ENCODE peak calls at places on chromosomes 16 and 17, in four cellular contexts. M is HCT116, T is H1, L is K562. U is an unnamed sample.

GRCh38 chr16:86590501-86591144 is 12.3 kb downstream of the FOXL1 start:
- DNase-seq in M (no peak), T (no peak), L (no peak), U (no peak)

GRCh38 chr17:31802502-31802901 is 56.5 kb downstream of the COPRS start:
- DNase-seq in M (peak), T (no peak), L (peak), U (no peak)

GRCh38 chr16:28974007-28974436 is 556 bp upstream of the SPNS1 start:
- DNase-seq in M (peak), T (peak), L (peak), U (peak)

GRCh38 chr16:87956169-87956770 is 5.0 kb downstream of the BANP start:
- DNase-seq in M (no peak), T (no peak), L (peak), U (no peak)

GRCh38 chr17:40038882-40039513 is 15.2 kb downstream of the MED24 start:
- DNase-seq in M (peak), T (peak), L (peak), U (peak)

GRCh38 chr17:37642706-37643105 is 540 bp downstream of the DDX52 start:
- DNase-seq in M (no peak), T (no peak), L (no peak), U (no peak)

GRCh38 chr17:44916781-44917241 is 1.5 kb upstream of the GFAP start:
- DNase-seq in M (no peak), T (no peak), L (no peak), U (no peak)

GRCh38 chr16:60199154-60199553 is 1465.0 kb upstream of the GOT2 start:
- DNase-seq in M (no peak), T (no peak), L (no peak), U (no peak)

GRCh38 chr17:80599546-80600305 is 55.1 kb downstream of the RPTOR start:
- DNase-seq in M (no peak), T (no peak), L (peak), U (no peak)

GRCh38 chr17:42759982-42760651 is 910 bp upstream of the RAMP2 start:
- DNase-seq in M (no peak), T (no peak), L (peak), U (no peak)

GRCh38 chr16:54305066-54305465 is 18.5 kb upstream of the IRX3 start:
- DNase-seq in M (no peak), T (no peak), L (no peak), U (no peak)

GRCh38 chr16:68065716-68066305 is 19.4 kb upstream of the NFATC3 start:
- DNase-seq in M (no peak), T (no peak), L (no peak), U (no peak)

GRCh38 chr16:54174201-54174600 is 112.4 kb downstream of the IRX3 start:
- DNase-seq in M (no peak), T (no peak), L (no peak), U (peak)

GRCh38 chr16:85383836-85384825 is 229.0 kb upstream of the GSE1 start:
- DNase-seq in M (no peak), T (peak), L (no peak), U (no peak)

GRCh38 chr16:85380002-85380395 is 233.1 kb upstream of the GSE1 start:
- DNase-seq in M (no peak), T (no peak), L (no peak), U (no peak)

GRCh38 chr16:85382717-85383118 is 230.4 kb upstream of the GSE1 start:
- DNase-seq in M (no peak), T (no peak), L (no peak), U (no peak)

GRCh38 chr16:85380905-85381737 is 232.0 kb upstream of the GSE1 start:
- DNase-seq in M (no peak), T (no peak), L (no peak), U (no peak)

DNA sequence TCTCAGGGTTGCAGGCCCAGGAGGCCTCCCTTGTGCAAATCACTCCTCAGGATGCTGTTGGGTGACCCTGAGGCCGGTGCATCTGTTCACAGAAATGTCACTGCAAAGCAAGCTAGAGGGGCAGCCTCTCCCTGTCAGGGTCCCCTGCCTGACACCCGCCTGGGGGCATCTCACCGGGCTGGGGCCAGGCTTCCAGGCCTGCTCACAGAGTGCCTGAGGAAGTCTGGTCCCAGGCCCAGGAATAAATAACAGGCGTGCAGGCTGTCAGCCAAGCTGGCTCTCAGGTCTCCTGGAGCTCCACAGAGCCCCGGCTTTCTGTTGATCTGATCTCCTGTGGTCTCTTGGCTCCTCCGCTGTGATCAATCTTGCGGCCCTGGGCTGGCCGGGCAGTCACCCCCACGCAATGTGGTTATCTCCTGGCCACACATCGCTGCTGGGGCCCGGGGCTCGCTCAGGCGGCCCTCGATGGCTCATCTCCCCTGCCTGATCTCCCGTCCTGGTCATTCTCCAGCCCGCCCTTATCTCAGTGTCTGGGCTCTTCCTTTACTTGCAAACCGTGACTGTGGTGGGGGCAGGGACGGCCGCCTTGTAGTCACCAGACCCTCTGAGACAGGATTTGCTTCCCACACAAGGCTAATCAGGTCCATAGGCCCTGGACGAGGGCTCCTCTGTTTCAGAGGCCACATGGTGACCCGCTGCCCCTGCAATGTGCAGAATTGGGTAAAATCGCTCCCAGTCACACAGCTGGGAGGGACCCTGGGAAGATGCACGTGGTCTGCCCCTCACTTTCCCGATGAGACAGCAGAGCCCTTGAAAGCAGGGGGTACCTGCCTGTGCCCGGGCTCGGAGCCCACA is 231.2 kb upstream of the GSE1 start:
- DNase-seq in M (no peak), T (no peak), L (peak), U (no peak)
- TF ChIP-seq JUND in M (no peak), T (no peak), L (peak), U (no peak)

DNA sequence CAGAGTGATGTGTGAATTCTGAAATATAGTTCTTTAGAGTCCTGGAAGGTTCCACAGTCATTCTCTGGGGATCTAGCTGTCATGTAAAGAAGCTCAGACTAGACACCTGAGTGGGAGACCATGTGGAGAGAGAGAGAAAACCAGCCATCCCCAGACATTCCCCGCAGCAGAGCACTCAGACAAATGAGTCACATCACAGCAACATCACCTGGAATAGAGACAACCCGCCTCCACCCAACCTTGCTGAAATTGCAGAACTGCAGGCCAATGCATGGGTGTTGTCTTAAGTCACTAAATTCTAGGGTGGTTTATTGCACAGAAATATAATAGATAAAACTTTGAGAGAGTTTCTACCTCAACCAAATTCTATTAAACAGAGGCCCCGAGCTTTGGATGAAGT is 392.0 kb upstream of the DYNLRB2 start:
- DNase-seq in M (no peak), T (no peak), L (no peak), U (no peak)
- TF ChIP-seq JUND in M (no peak), T (no peak), L (no peak), U (no peak)

GRCh38 chr17:16973760-16974540 is 2.0 kb upstream of the TNFRSF13B start:
- DNase-seq in M (no peak), T (peak), L (no peak), U (no peak)

GRCh38 chr17:16968786-16969185 is 3.1 kb downstream of the TNFRSF13B start:
- DNase-seq in M (no peak), T (no peak), L (no peak), U (no peak)

GRCh38 chr17:16972346-16972745 is 428 bp upstream of the TNFRSF13B start:
- DNase-seq in M (no peak), T (peak), L (no peak), U (no peak)

GRCh38 chr17:16969931-16970906 is 1.7 kb downstream of the TNFRSF13B start:
- DNase-seq in M (no peak), T (peak), L (no peak), U (no peak)

GRCh38 chr17:16971458-16972338 is at the start of gene TNFRSF13B:
- DNase-seq in M (no peak), T (peak), L (no peak), U (no peak)
- TF ChIP-seq JUND in M (no peak), T (no peak), L (no peak), U (no peak)

GRCh38 chr17:8856869-8857575 is 10.5 kb downstream of the PIK3R6 start:
- DNase-seq in M (no peak), T (no peak), L (no peak), U (no peak)
- TF ChIP-seq JUND in M (no peak), T (no peak), L (no peak), U (no peak)

GRCh38 chr16:49921791-49922456 is 66.0 kb upstream of the ZNF423 start:
- DNase-seq in M (peak), T (peak), L (peak), U (peak)
- TF ChIP-seq JUND in M (no peak), T (no peak), L (no peak), U (no peak)

GRCh38 chr17:46995841-46996571 is 17.0 kb upstream of the RPRML start:
- DNase-seq in M (no peak), T (no peak), L (no peak), U (no peak)
- TF ChIP-seq JUND in M (no peak), T (no peak), L (no peak), U (no peak)

U was measured in T47D.